ENCODE peak calls at places on chromosomes 12 and 14, in four cellular contexts. One of them, this sample, is unnamed.

GRCh38 chr14:99195602-99196309 is 76.2 kb downstream of the BCL11B start:
- DNase-seq in WTC11: no peak
- DNase-seq in HepG2: no peak
- DNase-seq in K562: no peak
- DNase-seq in this sample: no peak

GRCh38 chr14:38158468-38158867 is 49.2 kb upstream of the SSTR1 start:
- DNase-seq in WTC11: no peak
- DNase-seq in HepG2: no peak
- DNase-seq in K562: no peak
- DNase-seq in this sample: no peak

GRCh38 chr12:65998536-65999530 is 131.7 kb downstream of the LLPH start:
- DNase-seq in WTC11: no peak
- DNase-seq in HepG2: no peak
- DNase-seq in K562: no peak
- DNase-seq in this sample: no peak

GRCh38 chr12:109998241-109998903 is 858 bp upstream of the ANKRD13A start:
- DNase-seq in WTC11: no peak
- DNase-seq in HepG2: no peak
- DNase-seq in K562: no peak
- DNase-seq in this sample: no peak

GRCh38 chr14:100820945-100821344 is 5.0 kb upstream of the MEG3 start:
- DNase-seq in WTC11: no peak
- DNase-seq in HepG2: peak; percentile 76
- DNase-seq in K562: no peak
- DNase-seq in this sample: no peak

GRCh38 chr14:100022772-100023451 is 42.3 kb upstream of the EVL start:
- DNase-seq in WTC11: no peak
- DNase-seq in HepG2: no peak
- DNase-seq in K562: no peak
- DNase-seq in this sample: peak; percentile 76

GRCh38 chr14:30541318-30541717 is 17.6 kb upstream of the G2E3 start:
- DNase-seq in WTC11: no peak
- DNase-seq in HepG2: no peak
- DNase-seq in K562: no peak
- DNase-seq in this sample: no peak

GRCh38 chr12:48717252-48717695 is 767 bp upstream of the CCNT1 start:
- DNase-seq in WTC11: no peak
- DNase-seq in HepG2: no peak
- DNase-seq in K562: no peak
- DNase-seq in this sample: no peak

GRCh38 chr12:30870491-30871265 is 55.9 kb upstream of the TSPAN11 start:
- DNase-seq in WTC11: no peak
- DNase-seq in HepG2: no peak
- DNase-seq in K562: no peak
- DNase-seq in this sample: no peak

GRCh38 chr14:42130809-42131208 is 524.1 kb downstream of the LRFN5 start:
- DNase-seq in WTC11: no peak
- DNase-seq in HepG2: no peak
- DNase-seq in K562: no peak
- DNase-seq in this sample: no peak

GRCh38 chr14:71488703-71489141 is 443.5 kb upstream of the RGS6 start:
- DNase-seq in WTC11: no peak
- DNase-seq in HepG2: no peak
- DNase-seq in K562: no peak
- DNase-seq in this sample: no peak

GRCh38 chr12:101051901-101052550 is 158.0 kb downstream of the SLC5A8 start:
- DNase-seq in WTC11: no peak
- DNase-seq in HepG2: peak; percentile 88
- DNase-seq in K562: no peak
- DNase-seq in this sample: peak; percentile 27

GRCh38 chr14:99378782-99379214 is 101.9 kb downstream of the SETD3 start:
- DNase-seq in WTC11: no peak
- DNase-seq in HepG2: no peak
- DNase-seq in K562: peak; percentile 23
- DNase-seq in this sample: no peak

GRCh38 chr12:124762791-124763593 is 100.7 kb downstream of the SCARB1 start:
- DNase-seq in WTC11: no peak
- DNase-seq in HepG2: no peak
- DNase-seq in K562: no peak
- DNase-seq in this sample: no peak

GRCh38 chr14:59588136-59588535 is 11.5 kb upstream of the CCDC175 start:
- DNase-seq in WTC11: no peak
- DNase-seq in HepG2: no peak
- DNase-seq in K562: no peak
- DNase-seq in this sample: no peak

GRCh38 chr12:86249856-86250255 is 6.3 kb downstream of the MGAT4C start:
- DNase-seq in WTC11: no peak
- DNase-seq in HepG2: no peak
- DNase-seq in K562: no peak
- DNase-seq in this sample: peak; percentile 12

GRCh38 chr12:40942326-40942725 is 245.8 kb upstream of the PDZRN4 start:
- DNase-seq in WTC11: no peak
- DNase-seq in HepG2: no peak
- DNase-seq in K562: no peak
- DNase-seq in this sample: no peak

GRCh38 chr14:87916103-87916885 is 76.7 kb downstream of the GALC start:
- DNase-seq in WTC11: peak; percentile 16
- DNase-seq in HepG2: no peak
- DNase-seq in K562: no peak
- DNase-seq in this sample: no peak

DNA sequence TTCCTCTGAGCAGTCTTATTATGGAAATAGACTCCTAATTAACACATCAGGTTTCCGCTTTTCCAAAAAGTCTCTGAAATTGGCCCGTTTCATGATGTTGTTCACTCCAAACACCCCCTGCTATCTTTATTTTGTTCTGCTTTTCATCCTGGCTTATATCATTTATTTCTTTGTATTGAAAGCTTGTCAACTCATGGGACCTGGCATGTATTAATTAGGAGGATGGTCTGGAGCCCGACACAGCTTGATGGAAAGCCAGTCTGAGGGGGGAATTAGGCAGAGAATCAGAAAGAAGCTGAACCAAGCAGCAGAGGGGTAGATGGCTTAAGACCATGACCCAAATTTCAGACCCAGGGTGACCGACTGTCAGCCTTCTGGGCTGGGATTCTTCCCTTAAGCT is 233.2 kb downstream of the EFCAB11 start:
- DNase-seq in WTC11: no peak
- DNase-seq in HepG2: no peak
- DNase-seq in K562: no peak
- DNase-seq in this sample: no peak
- TF ChIP-seq ELF4 in WTC11: no peak
- TF ChIP-seq ELF4 in HepG2: no peak
- TF ChIP-seq ELF4 in K562: no peak
- TF ChIP-seq ELF4 in this sample: no peak

DNA sequence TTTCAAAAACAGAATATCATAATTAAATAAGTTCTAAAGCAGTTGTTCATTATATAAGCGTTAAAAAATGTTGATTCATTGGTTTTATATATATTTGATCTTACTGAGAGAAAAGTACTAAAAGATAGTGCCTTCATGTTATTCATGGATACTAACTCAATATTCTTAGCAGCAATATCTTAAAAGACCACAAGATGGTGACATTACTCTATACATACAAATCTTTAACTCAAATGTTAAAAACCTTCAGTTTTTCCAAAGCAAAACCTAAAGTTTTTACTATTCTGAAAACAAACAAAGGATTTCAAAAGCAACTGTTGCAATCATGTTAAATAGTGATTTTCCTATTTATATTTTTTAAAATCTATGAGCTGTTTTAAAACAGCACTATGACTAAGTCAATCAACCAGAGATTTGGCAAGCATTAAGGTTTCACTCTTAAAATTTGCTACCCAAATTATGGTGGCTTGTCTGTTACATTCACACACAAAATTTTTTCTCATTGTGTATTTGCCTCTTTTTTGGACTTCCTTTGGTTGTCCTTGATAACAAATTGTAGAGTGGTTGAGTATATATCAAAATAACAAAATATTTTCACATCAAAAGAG is 50.1 kb upstream of the RERGL start:
- DNase-seq in WTC11: no peak
- DNase-seq in HepG2: peak; percentile 4
- DNase-seq in K562: no peak
- DNase-seq in this sample: peak; percentile 8
- TF ChIP-seq ELF4 in WTC11: no peak
- TF ChIP-seq ELF4 in HepG2: no peak
- TF ChIP-seq ELF4 in K562: no peak
- TF ChIP-seq ELF4 in this sample: no peak

DNA sequence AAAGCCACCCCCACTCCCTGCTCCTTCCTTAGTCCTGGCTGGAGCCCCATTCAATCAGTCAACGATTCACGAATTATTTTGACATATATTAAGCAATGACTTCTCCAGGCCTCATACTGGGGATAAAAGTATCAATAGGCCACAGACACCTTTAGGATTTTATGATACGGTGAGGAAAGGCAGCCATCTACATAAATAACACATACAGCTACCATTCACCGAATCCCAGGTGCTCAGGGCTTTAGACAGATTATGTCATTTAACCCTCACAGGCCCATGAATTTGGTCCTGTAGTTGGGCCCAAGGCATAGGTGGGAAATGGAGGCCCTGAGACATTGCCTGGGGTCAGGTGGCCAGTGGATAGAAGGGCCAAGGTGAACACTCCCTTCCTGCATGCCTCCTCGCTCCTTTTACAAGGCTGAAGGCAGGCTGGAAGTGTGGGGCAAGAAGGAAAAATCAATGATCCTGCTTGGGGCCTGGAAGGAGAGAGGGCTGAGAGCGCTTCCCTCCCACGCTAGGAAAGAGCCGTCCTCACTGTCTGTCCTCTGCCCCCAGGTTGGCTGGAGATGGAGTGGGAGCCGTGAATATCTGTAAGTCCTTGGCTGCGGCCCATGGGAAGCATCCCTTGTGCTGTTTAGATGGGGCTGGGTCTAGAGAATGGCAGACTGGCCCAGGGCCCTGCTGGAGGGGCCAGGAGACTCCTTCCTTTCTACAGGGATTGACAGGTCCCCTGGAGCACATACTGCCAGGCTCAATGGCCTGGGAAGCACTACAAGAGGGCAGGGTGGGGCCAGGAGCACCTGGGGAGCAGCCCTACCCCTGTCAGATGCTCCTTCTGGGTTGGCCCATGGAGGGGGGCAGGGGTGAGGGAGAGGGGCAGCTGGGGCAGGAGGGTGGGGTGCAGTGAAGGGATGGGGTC is 14.8 kb downstream of the KRT7 start:
- DNase-seq in WTC11: no peak
- DNase-seq in HepG2: no peak
- DNase-seq in K562: no peak
- DNase-seq in this sample: no peak
- TF ChIP-seq ELF4 in WTC11: no peak
- TF ChIP-seq ELF4 in HepG2: no peak
- TF ChIP-seq ELF4 in K562: no peak
- TF ChIP-seq ELF4 in this sample: no peak

GRCh38 chr14:51354846-51355245 is 114.8 kb downstream of the TMX1 start:
- DNase-seq in WTC11: no peak
- DNase-seq in HepG2: no peak
- DNase-seq in K562: no peak
- DNase-seq in this sample: no peak

GRCh38 chr14:51356381-51356780 is 116.3 kb downstream of the TMX1 start:
- DNase-seq in WTC11: no peak
- DNase-seq in HepG2: no peak
- DNase-seq in K562: no peak
- DNase-seq in this sample: no peak

GRCh38 chr14:51360592-51360991 is 120.5 kb downstream of the TMX1 start:
- DNase-seq in WTC11: no peak
- DNase-seq in HepG2: no peak
- DNase-seq in K562: no peak
- DNase-seq in this sample: no peak

GRCh38 chr14:51353901-51354300 is 113.9 kb downstream of the TMX1 start:
- DNase-seq in WTC11: no peak
- DNase-seq in HepG2: no peak
- DNase-seq in K562: no peak
- DNase-seq in this sample: no peak

GRCh38 chr14:51357250-51357649 is 117.2 kb downstream of the TMX1 start:
- DNase-seq in WTC11: no peak
- DNase-seq in HepG2: no peak
- DNase-seq in K562: no peak
- DNase-seq in this sample: no peak
- TF ChIP-seq ELF4 in WTC11: no peak
- TF ChIP-seq ELF4 in HepG2: no peak
- TF ChIP-seq ELF4 in K562: no peak
- TF ChIP-seq ELF4 in this sample: no peak

GRCh38 chr14:22338381-22338780 is 250.6 kb downstream of the DAD1 start:
- DNase-seq in WTC11: no peak
- DNase-seq in HepG2: no peak
- DNase-seq in K562: no peak
- DNase-seq in this sample: no peak

GRCh38 chr14:22334627-22335026 is 254.4 kb downstream of the DAD1 start:
- DNase-seq in WTC11: no peak
- DNase-seq in HepG2: no peak
- DNase-seq in K562: no peak
- DNase-seq in this sample: no peak

GRCh38 chr14:22337938-22338337 is 251.1 kb downstream of the DAD1 start:
- DNase-seq in WTC11: no peak
- DNase-seq in HepG2: no peak
- DNase-seq in K562: peak; percentile 67
- DNase-seq in this sample: no peak

GRCh38 chr14:22336031-22336430 is 253.0 kb downstream of the DAD1 start:
- DNase-seq in WTC11: no peak
- DNase-seq in HepG2: peak; percentile 40
- DNase-seq in K562: no peak
- DNase-seq in this sample: no peak

DNA sequence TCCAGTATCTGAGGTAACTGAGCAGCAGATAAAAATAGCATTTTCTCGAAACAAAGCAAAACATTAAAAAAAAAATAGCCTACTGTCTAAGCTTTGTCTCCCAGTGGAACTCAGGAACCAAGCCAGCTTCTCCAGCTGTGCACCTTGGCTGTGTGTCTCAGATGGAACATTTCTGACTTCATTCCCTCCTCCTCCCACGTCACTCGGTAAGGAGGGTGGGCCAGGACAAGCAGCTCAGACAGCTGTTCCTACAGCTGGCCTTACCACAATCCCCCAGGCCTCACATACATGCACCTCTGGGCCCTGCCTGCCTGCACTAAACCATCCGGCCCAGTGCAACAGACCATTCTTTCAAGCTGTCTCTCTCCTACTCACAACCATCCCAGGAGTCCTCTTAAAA is 249.7 kb downstream of the DAD1 start:
- DNase-seq in WTC11: no peak
- DNase-seq in HepG2: no peak
- DNase-seq in K562: no peak
- DNase-seq in this sample: no peak
- TF ChIP-seq ELF4 in WTC11: no peak
- TF ChIP-seq ELF4 in HepG2: no peak
- TF ChIP-seq ELF4 in K562: no peak
- TF ChIP-seq ELF4 in this sample: no peak

GRCh38 chr14:55927059-55927458 is 191.2 kb upstream of the PELI2 start:
- DNase-seq in WTC11: no peak
- DNase-seq in HepG2: no peak
- DNase-seq in K562: no peak
- DNase-seq in this sample: no peak
- TF ChIP-seq ELF4 in WTC11: no peak
- TF ChIP-seq ELF4 in HepG2: no peak
- TF ChIP-seq ELF4 in K562: no peak
- TF ChIP-seq ELF4 in this sample: no peak

DNA sequence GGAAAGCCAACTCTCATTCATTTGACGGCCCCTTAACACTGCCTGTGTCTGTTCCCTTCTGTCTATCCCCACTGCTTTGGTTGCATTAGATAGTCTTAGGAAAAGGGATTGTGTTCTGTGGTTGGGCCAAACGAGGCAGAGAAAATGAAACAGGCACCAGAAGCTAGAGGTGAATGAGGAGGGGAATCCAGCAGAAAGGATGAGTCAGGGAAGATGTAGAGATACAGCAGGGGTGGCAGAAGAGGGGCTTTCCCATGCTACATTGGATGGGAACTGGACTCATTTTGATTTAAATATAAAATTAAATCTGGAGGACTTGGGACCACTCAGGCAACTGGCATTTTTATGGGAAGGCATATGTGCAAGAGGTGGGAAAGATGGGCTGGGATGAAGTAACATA is 43.3 kb downstream of the OTOGL start:
- DNase-seq in WTC11: no peak
- DNase-seq in HepG2: no peak
- DNase-seq in K562: no peak
- DNase-seq in this sample: no peak
- TF ChIP-seq ELF4 in WTC11: no peak
- TF ChIP-seq ELF4 in HepG2: no peak
- TF ChIP-seq ELF4 in K562: no peak
- TF ChIP-seq ELF4 in this sample: no peak